ENCODE peak calls at places on chromosomes 7 and 10, in eight cellular contexts. V is GM23338, M is PC-3, T is GM23248, J is neural progenitor cell, I is SK-N-SH, B is hepatocyte, S is HCT116. A is an unnamed sample.

GRCh38 chr7:3787717-3788311 is 486.8 kb downstream of the SDK1 start:
- DNase-seq in V (no peak), M (no peak), T (no peak), J (no peak), I (no peak), B (no peak), S (no peak), A (no peak)

GRCh38 chr7:150339369-150339768 is 2.1 kb downstream of the RARRES2 start:
- DNase-seq in V (no peak), M (no peak), T (no peak), J (no peak), I (no peak), B (no peak), S (no peak), A (no peak)

GRCh38 chr7:24381919-24382505 is 98.0 kb downstream of the NPY start:
- DNase-seq in V (peak), M (peak), T (peak), J (peak), I (peak), B (peak), S (peak), A (peak)

GRCh38 chr10:98323221-98324164 is 55.5 kb upstream of the LOXL4 start:
- DNase-seq in V (no peak), M (peak), T (peak), J (no peak), I (no peak), B (peak), S (peak), A (no peak)

GRCh38 chr7:29255199-29255838 is 60.7 kb downstream of the CHN2 start:
- DNase-seq in V (no peak), M (peak), T (no peak), J (no peak), I (no peak), B (no peak), S (no peak), A (no peak)

GRCh38 chr10:44978570-44979280 is at the start of gene DEPP1:
- DNase-seq in V (peak), M (peak), T (peak), J (peak), I (peak), B (peak), S (peak), A (no peak)

GRCh38 chr10:119267384-119267783 is 60.0 kb downstream of the GRK5 start:
- DNase-seq in V (no peak), M (no peak), T (no peak), J (no peak), I (no peak), B (no peak), S (no peak), A (no peak)

GRCh38 chr7:82015751-82016150 is 245.9 kb upstream of the HGF start:
- DNase-seq in V (no peak), M (peak), T (peak), J (no peak), I (no peak), B (no peak), S (no peak), A (no peak)

GRCh38 chr7:28055161-28055544 is 125.4 kb downstream of the JAZF1 start:
- DNase-seq in V (no peak), M (peak), T (peak), J (no peak), I (no peak), B (no peak), S (no peak), A (no peak)

GRCh38 chr7:44348300-44348699 is 22.9 kb upstream of the CAMK2B start:
- DNase-seq in V (peak), M (peak), T (peak), J (peak), I (peak), B (no peak), S (peak), A (peak)

GRCh38 chr10:14008648-14009072 is 322.1 kb downstream of the FRMD4A start:
- DNase-seq in V (no peak), M (peak), T (peak), J (no peak), I (no peak), B (no peak), S (no peak), A (no peak)

DNA sequence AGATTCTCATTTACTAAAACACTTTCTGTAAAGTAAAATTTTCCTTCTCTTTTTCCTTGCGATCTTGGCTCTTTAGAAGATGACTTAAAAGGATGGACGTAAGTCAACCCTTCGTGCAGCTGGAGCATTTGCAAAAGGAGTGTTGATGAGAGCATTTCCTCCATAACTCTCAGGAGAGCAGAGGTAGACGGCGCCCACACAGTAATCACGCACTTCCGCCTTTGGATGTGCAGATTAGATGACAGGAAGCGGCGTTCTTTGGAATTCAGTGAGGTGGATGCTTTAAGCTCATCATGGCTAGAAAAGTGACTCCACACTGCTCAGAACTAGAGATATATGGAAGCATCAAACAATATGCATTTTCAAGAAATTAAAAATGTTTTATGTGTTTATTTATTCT is 43.0 kb upstream of the NPS start:
- DNase-seq in V (no peak), M (no peak), T (no peak), J (no peak), I (no peak), B (no peak), S (no peak), A (no peak)
- H3K4me2 ChIP-seq in V (peak), M (no peak), T (no peak), J (no peak), I (no peak), B (no peak), S (no peak), A (no peak)

DNA sequence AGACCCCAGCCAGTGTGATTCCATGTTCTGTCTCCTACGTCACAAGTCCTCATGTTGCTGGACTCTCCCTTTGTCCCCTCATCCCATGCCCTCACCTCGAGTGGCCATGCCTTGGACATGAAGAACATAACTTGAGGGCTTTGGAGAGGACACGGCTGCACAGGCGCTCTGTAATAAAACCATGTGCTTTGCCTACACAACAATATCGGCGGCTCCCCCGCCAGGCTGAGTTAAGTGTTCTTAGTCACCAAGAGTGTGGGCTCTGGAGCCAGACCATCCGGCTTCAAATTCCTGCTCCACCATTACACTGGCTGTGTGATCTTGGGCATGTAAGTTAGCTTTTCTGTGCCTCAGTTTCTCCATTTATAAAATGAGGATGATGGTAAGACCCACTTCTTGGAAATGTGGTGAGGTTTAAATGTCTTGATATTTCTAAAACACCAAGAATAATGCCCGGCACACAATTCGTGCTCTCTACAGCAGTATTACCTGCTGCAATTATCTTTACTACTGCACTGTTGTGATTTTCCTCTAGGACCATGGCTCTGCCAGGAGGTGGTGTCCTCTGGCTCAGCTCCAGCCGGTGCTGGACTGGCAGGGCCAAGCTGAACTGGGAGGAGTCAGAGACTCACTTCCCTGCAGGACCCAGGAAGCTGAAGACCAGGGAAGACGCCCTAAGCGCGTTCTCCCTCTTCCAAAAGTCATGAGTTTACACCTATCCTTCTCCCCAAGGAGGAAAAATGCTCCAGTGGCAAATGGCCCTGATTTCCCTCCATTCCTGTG is 15.7 kb downstream of the SLIT1 start:
- DNase-seq in V (no peak), M (peak), T (no peak), J (no peak), I (no peak), B (no peak), S (no peak), A (no peak)
- TF ChIP-seq EZH2phosphoT487 in V (no peak), M (no peak), T (no peak), J (no peak), I (no peak), B (no peak), S (no peak), A (no peak)

DNA sequence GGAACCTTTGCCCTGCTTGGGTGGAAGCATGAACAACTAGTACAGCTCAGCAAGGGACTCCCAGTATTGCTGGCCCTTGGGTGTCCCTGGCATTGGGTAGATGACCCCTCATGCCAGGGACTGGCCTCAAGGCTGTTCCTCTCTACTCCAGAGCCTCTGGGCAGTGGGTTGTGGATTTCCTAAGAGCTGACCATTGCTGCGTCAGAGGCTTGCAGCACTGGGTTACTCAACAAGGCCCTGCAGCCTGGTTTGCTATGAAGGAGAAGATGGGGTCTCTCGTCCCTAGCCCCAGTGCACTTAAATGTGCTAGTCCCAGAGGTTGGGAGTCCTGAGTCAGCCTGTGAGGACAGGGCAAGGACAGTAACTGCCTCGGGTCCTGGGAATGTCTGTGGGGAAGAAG is 2.5 kb downstream of the VSIR start:
- DNase-seq in V (no peak), M (no peak), T (peak), J (no peak), I (no peak), B (no peak), S (no peak), A (no peak)
- H3K4me2 ChIP-seq in V (no peak), M (no peak), T (peak), J (no peak), I (no peak), B (no peak), S (peak), A (no peak)

GRCh38 chr10:76649723-76650127 is 987.9 kb downstream of the KCNMA1 start:
- DNase-seq in V (no peak), M (peak), T (peak), J (no peak), I (no peak), B (peak), S (no peak), A (no peak)
- TF ChIP-seq EZH2phosphoT487 in V (no peak), M (no peak), T (no peak), J (no peak), I (no peak), B (no peak), S (no peak), A (no peak)

GRCh38 chr10:103177123-103177522 is 15.9 kb downstream of the NT5C2 start:
- DNase-seq in V (no peak), M (no peak), T (no peak), J (no peak), I (no peak), B (no peak), S (no peak), A (peak)
- H3K4me2 ChIP-seq in V (no peak), M (no peak), T (no peak), J (no peak), I (no peak), B (no peak), S (no peak), A (peak)

DNA sequence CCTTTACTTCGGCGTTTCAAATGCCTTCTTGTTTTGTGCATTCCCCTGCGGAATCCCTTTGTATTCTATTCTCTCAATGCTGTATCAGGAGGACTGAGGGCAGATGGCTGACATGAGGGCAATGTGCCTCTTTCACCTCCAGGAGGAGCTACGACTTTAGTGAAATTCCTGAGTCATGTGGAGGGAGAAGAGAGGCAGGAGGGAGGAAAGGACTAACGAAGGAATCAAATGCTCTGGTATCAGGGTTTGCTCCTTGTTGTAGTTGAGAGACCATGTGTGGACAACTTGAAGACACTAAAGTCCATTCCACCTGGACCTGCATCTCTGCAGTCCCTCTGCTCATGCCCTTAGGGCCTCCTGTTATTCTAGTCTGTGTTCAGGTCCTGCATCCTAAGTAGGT is 40.2 kb upstream of the PRSS58 start:
- DNase-seq in V (peak), M (peak), T (peak), J (peak), I (peak), B (peak), S (peak), A (peak)
- TF ChIP-seq EZH2phosphoT487 in V (no peak), M (no peak), T (no peak), J (no peak), I (no peak), B (no peak), S (no peak), A (no peak)

GRCh38 chr10:71081912-71082311 is 130.5 kb upstream of the UNC5B start:
- DNase-seq in V (no peak), M (no peak), T (no peak), J (no peak), I (no peak), B (no peak), S (no peak), A (no peak)
- H3K4me2 ChIP-seq in V (no peak), M (no peak), T (no peak), J (no peak), I (no peak), B (no peak), S (no peak), A (no peak)

A was measured in OCI-LY7.